ENCODE peak calls at places on chromosomes 1 and 21, in six cellular contexts. G is ovary, A is neural crest cell, W is left ventricle myocardium inferior, F is nephron progenitor cell, T is heart left ventricle. Q is an unnamed sample.

GRCh38 chr1:46539968-46540367 is 11.5 kb downstream of the KNCN start:
- DNase-seq in G (no peak), A (no peak), W (no peak), F (no peak), T (no peak), Q (no peak)

GRCh38 chr1:912740-913301 is 10.9 kb upstream of the SAMD11 start:
- DNase-seq in G (no peak), A (no peak), W (peak; percentile 10), F (no peak), T (peak; percentile 18), Q (no peak)

GRCh38 chr1:1122078-1122811 is 6.4 kb upstream of the C1orf159 start:
- DNase-seq in G (peak; percentile 81), A (peak; percentile 83), W (peak; percentile 80), F (peak; percentile 88), T (peak; percentile 81), Q (peak; percentile 40)

GRCh38 chr21:42654179-42654912 is 925 bp downstream of the PDE9A start:
- DNase-seq in G (no peak), A (peak; percentile 35), W (no peak), F (peak; percentile 48), T (no peak), Q (no peak)

GRCh38 chr1:235923466-235924008 is 56.8 kb upstream of the LYST start:
- DNase-seq in G (no peak), A (no peak), W (no peak), F (no peak), T (no peak), Q (no peak)

GRCh38 chr1:18681423-18681835 is 50.8 kb downstream of the PAX7 start:
- DNase-seq in G (no peak), A (peak; percentile 24), W (no peak), F (no peak), T (no peak), Q (no peak)

GRCh38 chr1:212977781-212978645 is 27.7 kb downstream of the VASH2 start:
- DNase-seq in G (no peak), A (no peak), W (no peak), F (no peak), T (no peak), Q (no peak)

GRCh38 chr1:192958871-192959270 is 100.3 kb downstream of the UCHL5 start:
- DNase-seq in G (no peak), A (no peak), W (no peak), F (no peak), T (no peak), Q (peak; percentile 8)

GRCh38 chr1:154213274-154213673 is 7.1 kb upstream of the CFAP141 start:
- DNase-seq in G (no peak), A (no peak), W (no peak), F (no peak), T (no peak), Q (no peak)

GRCh38 chr1:58909914-58910681 is 126.3 kb upstream of the JUN start:
- DNase-seq in G (no peak), A (no peak), W (no peak), F (no peak), T (no peak), Q (no peak)

GRCh38 chr1:150577557-150578277 is 1.7 kb downstream of the MCL1 start:
- DNase-seq in G (no peak), A (no peak), W (no peak), F (no peak), T (no peak), Q (no peak)

GRCh38 chr1:51636191-51636590 is 19.3 kb downstream of the OSBPL9 start:
- DNase-seq in G (no peak), A (no peak), W (no peak), F (no peak), T (no peak), Q (no peak)

GRCh38 chr1:63867429-63868176 is 93.8 kb downstream of the ROR1 start:
- DNase-seq in G (no peak), A (no peak), W (no peak), F (no peak), T (no peak), Q (no peak)

GRCh38 chr1:70420320-70420719 is 9.3 kb downstream of the CTH start:
- DNase-seq in G (no peak), A (no peak), W (no peak), F (no peak), T (no peak), Q (no peak)

GRCh38 chr1:39711359-39712340 is 20.4 kb upstream of the HPCAL4 start:
- DNase-seq in G (no peak), A (no peak), W (no peak), F (no peak), T (no peak), Q (no peak)

GRCh38 chr1:8439015-8439702 is 121.2 kb downstream of the SLC45A1 start:
- DNase-seq in G (peak; percentile 71), A (peak; percentile 49), W (peak; percentile 82), F (peak; percentile 72), T (peak; percentile 85), Q (peak; percentile 74)
- TF ChIP-seq CTCF in G (no peak), A (peak; percentile 26), W (no peak), F (peak; percentile 37), T (no peak), Q (no peak)

GRCh38 chr1:30607723-30608122 is 115.7 kb downstream of the MATN1 start:
- DNase-seq in G (no peak), A (no peak), W (no peak), F (no peak), T (no peak), Q (no peak)

GRCh38 chr1:30603081-30603858 is 120.1 kb downstream of the MATN1 start:
- DNase-seq in G (no peak), A (no peak), W (no peak), F (no peak), T (no peak), Q (no peak)

GRCh38 chr1:30606166-30606565 is 117.2 kb downstream of the MATN1 start:
- DNase-seq in G (no peak), A (no peak), W (no peak), F (no peak), T (no peak), Q (no peak)

GRCh38 chr1:30605441-30605920 is 117.9 kb downstream of the MATN1 start:
- DNase-seq in G (no peak), A (no peak), W (no peak), F (no peak), T (no peak), Q (no peak)

DNA sequence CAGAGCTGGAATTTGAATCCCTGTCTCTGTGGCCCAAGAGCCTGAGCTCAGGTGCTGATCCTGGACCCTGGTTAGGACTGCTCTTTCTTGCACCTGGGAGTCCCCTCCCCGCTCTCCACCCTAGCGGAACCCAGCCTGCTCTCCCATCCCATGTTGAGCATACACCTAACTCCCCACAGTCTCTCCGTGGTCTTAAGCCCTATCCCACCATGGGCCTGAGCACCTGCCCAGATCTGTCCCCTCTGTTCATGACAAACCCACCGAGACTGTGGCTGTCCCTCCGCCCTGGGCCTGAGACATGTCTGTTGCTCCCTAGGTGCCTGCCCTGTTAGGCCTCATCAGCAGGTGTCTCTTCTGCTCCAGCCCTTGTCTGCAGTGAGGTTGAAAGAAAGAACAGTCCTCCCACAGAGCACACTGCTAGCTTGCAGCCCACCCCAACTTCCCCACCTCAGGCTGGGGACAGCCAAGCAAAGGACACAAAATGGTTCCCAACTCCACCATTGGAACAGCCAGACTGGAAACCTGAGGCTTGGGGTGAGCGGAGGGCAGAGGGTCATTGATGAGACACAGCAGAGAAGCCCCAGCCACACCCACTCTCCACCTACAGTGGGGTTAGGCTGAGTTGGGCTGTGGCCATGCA is 118.5 kb downstream of the MATN1 start:
- DNase-seq in G (no peak), A (no peak), W (no peak), F (no peak), T (no peak), Q (no peak)
- TF ChIP-seq CTCF in G (no peak), A (no peak), W (no peak), F (no peak), T (no peak), Q (no peak)

GRCh38 chr1:180247580-180247979 is 17.5 kb downstream of the LHX4 start:
- DNase-seq in G (no peak), A (no peak), W (no peak), F (no peak), T (no peak), Q (no peak)

GRCh38 chr1:180249725-180250498 is 19.8 kb downstream of the LHX4 start:
- DNase-seq in G (no peak), A (no peak), W (no peak), F (no peak), T (no peak), Q (no peak)

GRCh38 chr1:180248176-180248575 is 18.1 kb downstream of the LHX4 start:
- DNase-seq in G (no peak), A (no peak), W (no peak), F (no peak), T (no peak), Q (no peak)

GRCh38 chr1:180250499-180250770 is 20.4 kb downstream of the LHX4 start:
- DNase-seq in G (no peak), A (no peak), W (no peak), F (no peak), T (no peak), Q (no peak)

DNA sequence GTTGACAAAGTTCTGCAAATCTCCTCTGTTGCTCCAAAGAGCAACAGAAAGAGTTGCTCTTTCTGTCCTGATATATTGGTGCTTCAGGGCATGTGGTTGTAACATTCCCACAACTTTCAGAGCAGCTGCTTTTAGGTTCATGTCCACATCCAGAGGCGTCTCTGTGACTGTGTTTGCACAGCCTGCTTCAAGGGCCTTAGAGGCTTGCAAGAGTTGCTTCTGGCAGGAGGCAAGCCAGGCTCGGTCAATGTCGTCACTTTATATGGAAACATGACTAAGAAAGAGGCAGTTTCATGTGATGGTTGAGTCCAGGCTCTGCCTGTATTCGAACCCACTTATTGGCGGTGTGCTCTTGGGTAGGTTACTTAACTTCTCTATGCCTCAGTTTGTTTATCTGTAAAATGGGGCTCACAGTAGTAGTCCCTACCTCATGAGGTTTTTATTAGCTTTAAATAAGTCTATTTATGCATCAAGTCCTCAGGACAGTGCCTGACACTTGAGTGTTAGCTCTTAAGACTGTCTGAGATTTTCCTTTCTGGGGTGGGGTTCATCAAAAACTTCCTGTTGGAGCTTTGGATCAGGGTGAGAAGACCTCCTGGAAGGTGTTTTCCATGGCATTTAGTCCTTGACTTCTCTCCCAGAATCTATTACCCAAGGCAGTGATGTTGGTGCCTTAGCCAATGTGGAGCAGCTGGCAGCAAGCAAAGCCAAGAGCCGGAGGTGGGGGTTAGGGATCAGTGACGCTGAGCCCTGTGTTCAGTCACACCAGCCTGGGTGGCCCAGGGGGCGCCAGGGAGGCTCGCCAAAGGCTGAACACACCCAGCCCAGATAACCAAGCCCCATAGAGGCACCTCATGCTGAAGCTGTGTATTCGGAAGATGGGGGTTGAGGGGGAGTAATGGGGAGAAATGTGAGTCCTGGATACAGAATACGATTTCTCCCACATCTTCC is 18.9 kb downstream of the LHX4 start:
- DNase-seq in G (no peak), A (no peak), W (no peak), F (peak; percentile 35), T (no peak), Q (no peak)
- TF ChIP-seq CTCF in G (no peak), A (no peak), W (no peak), F (no peak), T (no peak), Q (no peak)

DNA sequence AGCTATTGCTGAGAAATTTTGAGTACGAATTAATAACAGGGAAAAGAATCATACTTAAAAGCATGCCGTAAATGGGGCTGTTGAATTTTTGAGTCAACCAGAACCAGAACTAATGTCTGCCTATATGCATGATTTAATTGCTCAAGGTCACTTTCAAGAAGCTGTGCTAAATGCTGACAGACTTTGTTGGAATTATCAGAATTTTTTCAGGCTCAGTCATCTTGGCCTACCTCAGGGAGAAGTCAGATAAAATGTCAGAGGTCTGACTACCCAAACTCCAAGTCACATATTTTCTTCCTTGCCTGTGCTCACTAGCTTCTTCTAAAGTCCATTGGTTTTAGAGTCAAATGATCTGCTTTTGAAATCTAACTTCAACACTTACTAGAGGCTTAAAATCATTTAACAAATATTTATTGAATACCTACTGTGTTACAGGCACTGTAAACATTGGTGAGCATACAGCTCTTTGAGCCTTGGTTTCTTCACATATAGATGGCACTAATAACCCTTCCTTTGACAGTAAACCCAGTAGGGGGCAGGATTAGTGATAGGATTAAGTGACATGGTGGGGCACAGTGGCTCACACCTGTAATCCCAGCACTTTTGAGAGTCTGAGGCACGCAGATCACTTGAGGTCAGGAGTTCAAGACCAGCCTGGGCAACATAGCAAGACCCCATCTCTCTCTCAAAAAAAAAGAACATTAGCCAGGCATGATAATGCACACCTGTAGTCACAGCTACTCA is 121.2 kb upstream of the SLC44A3 start:
- DNase-seq in G (no peak), A (no peak), W (no peak), F (no peak), T (no peak), Q (peak; percentile 63)
- TF ChIP-seq CTCF in G (no peak), A (no peak), W (no peak), F (no peak), T (no peak), Q (peak; percentile 2)